ENCODE peak calls at places on chromosome 22, in seven cellular contexts. One of them, this sample, is unnamed.

GRCh38 chr22:29717789-29718188 is 2.0 kb upstream of the CABP7 start:
- DNase-seq in activated CD4-positive, alpha-beta T cell treated with anti-CD3 and anti-CD28 coated beads, Interleukin-2, amount 50 U/mL, for 1 hour: no peak
- DNase-seq in nephron progenitor cell: no peak
- DNase-seq in stimulated activated CD4-positive, alpha-beta T cell treated with anti-CD3 and anti-CD28 coated beads, Interleukin-2, amount 100 ng/mL, for 24 hours: no peak
- DNase-seq in WTC11: no peak
- DNase-seq in AML-193: no peak
- DNase-seq in stimulated activated CD8-positive, alpha-beta memory T cell treated with anti-CD3 and anti-CD28 coated beads, Interleukin-7, amount 100 ng/mL, for 1 hour: no peak
- DNase-seq in this sample: no peak

GRCh38 chr22:37213941-37214340 is 1.7 kb upstream of the SSTR3 start:
- DNase-seq in AML-193: no peak
- DNase-seq in activated CD4-positive, alpha-beta T cell treated with anti-CD3 and anti-CD28 coated beads, Interleukin-2, amount 50 U/mL, for 1 hour: no peak
- DNase-seq in stimulated activated CD4-positive, alpha-beta T cell treated with anti-CD3 and anti-CD28 coated beads, Interleukin-2, amount 100 ng/mL, for 24 hours: peak
- DNase-seq in WTC11: no peak
- DNase-seq in nephron progenitor cell: no peak
- DNase-seq in stimulated activated CD8-positive, alpha-beta memory T cell treated with anti-CD3 and anti-CD28 coated beads, Interleukin-7, amount 100 ng/mL, for 1 hour: no peak
- DNase-seq in this sample: no peak

GRCh38 chr22:24189249-24190158 is 8.2 kb downstream of the SUSD2 start:
- DNase-seq in nephron progenitor cell: peak
- DNase-seq in stimulated activated CD8-positive, alpha-beta memory T cell treated with anti-CD3 and anti-CD28 coated beads, Interleukin-7, amount 100 ng/mL, for 1 hour: no peak
- DNase-seq in activated CD4-positive, alpha-beta T cell treated with anti-CD3 and anti-CD28 coated beads, Interleukin-2, amount 50 U/mL, for 1 hour: peak
- DNase-seq in stimulated activated CD4-positive, alpha-beta T cell treated with anti-CD3 and anti-CD28 coated beads, Interleukin-2, amount 100 ng/mL, for 24 hours: peak
- DNase-seq in WTC11: peak
- DNase-seq in AML-193: peak
- DNase-seq in this sample: peak

GRCh38 chr22:17303840-17304779 is 65.2 kb upstream of the CECR2 start:
- DNase-seq in AML-193: no peak
- DNase-seq in stimulated activated CD8-positive, alpha-beta memory T cell treated with anti-CD3 and anti-CD28 coated beads, Interleukin-7, amount 100 ng/mL, for 1 hour: no peak
- DNase-seq in activated CD4-positive, alpha-beta T cell treated with anti-CD3 and anti-CD28 coated beads, Interleukin-2, amount 50 U/mL, for 1 hour: peak
- DNase-seq in stimulated activated CD4-positive, alpha-beta T cell treated with anti-CD3 and anti-CD28 coated beads, Interleukin-2, amount 100 ng/mL, for 24 hours: peak
- DNase-seq in nephron progenitor cell: no peak
- DNase-seq in WTC11: no peak
- DNase-seq in this sample: no peak

GRCh38 chr22:45042263-45042662 is 32.5 kb upstream of the PHF21B start:
- DNase-seq in stimulated activated CD4-positive, alpha-beta T cell treated with anti-CD3 and anti-CD28 coated beads, Interleukin-2, amount 100 ng/mL, for 24 hours: no peak
- DNase-seq in activated CD4-positive, alpha-beta T cell treated with anti-CD3 and anti-CD28 coated beads, Interleukin-2, amount 50 U/mL, for 1 hour: no peak
- DNase-seq in WTC11: no peak
- DNase-seq in nephron progenitor cell: no peak
- DNase-seq in stimulated activated CD8-positive, alpha-beta memory T cell treated with anti-CD3 and anti-CD28 coated beads, Interleukin-7, amount 100 ng/mL, for 1 hour: no peak
- DNase-seq in AML-193: no peak
- DNase-seq in this sample: no peak

GRCh38 chr22:36042240-36042639 is 13.6 kb upstream of the RBFOX2 start:
- DNase-seq in AML-193: no peak
- DNase-seq in WTC11: no peak
- DNase-seq in stimulated activated CD8-positive, alpha-beta memory T cell treated with anti-CD3 and anti-CD28 coated beads, Interleukin-7, amount 100 ng/mL, for 1 hour: no peak
- DNase-seq in activated CD4-positive, alpha-beta T cell treated with anti-CD3 and anti-CD28 coated beads, Interleukin-2, amount 50 U/mL, for 1 hour: no peak
- DNase-seq in stimulated activated CD4-positive, alpha-beta T cell treated with anti-CD3 and anti-CD28 coated beads, Interleukin-2, amount 100 ng/mL, for 24 hours: no peak
- DNase-seq in nephron progenitor cell: no peak
- DNase-seq in this sample: no peak

GRCh38 chr22:37896181-37896592 is 9.9 kb upstream of the MICALL1 start:
- DNase-seq in stimulated activated CD4-positive, alpha-beta T cell treated with anti-CD3 and anti-CD28 coated beads, Interleukin-2, amount 100 ng/mL, for 24 hours: no peak
- DNase-seq in AML-193: no peak
- DNase-seq in activated CD4-positive, alpha-beta T cell treated with anti-CD3 and anti-CD28 coated beads, Interleukin-2, amount 50 U/mL, for 1 hour: peak
- DNase-seq in WTC11: no peak
- DNase-seq in nephron progenitor cell: no peak
- DNase-seq in stimulated activated CD8-positive, alpha-beta memory T cell treated with anti-CD3 and anti-CD28 coated beads, Interleukin-7, amount 100 ng/mL, for 1 hour: no peak
- DNase-seq in this sample: no peak

GRCh38 chr22:45882881-45883810 is 93.8 kb downstream of the WNT7B start:
- DNase-seq in nephron progenitor cell: no peak
- DNase-seq in stimulated activated CD8-positive, alpha-beta memory T cell treated with anti-CD3 and anti-CD28 coated beads, Interleukin-7, amount 100 ng/mL, for 1 hour: no peak
- DNase-seq in WTC11: peak
- DNase-seq in AML-193: no peak
- DNase-seq in activated CD4-positive, alpha-beta T cell treated with anti-CD3 and anti-CD28 coated beads, Interleukin-2, amount 50 U/mL, for 1 hour: no peak
- DNase-seq in stimulated activated CD4-positive, alpha-beta T cell treated with anti-CD3 and anti-CD28 coated beads, Interleukin-2, amount 100 ng/mL, for 24 hours: no peak
- DNase-seq in this sample: no peak

GRCh38 chr22:29787371-29787980 is 20.3 kb downstream of the UQCR10 start:
- DNase-seq in nephron progenitor cell: no peak
- DNase-seq in AML-193: no peak
- DNase-seq in stimulated activated CD8-positive, alpha-beta memory T cell treated with anti-CD3 and anti-CD28 coated beads, Interleukin-7, amount 100 ng/mL, for 1 hour: no peak
- DNase-seq in stimulated activated CD4-positive, alpha-beta T cell treated with anti-CD3 and anti-CD28 coated beads, Interleukin-2, amount 100 ng/mL, for 24 hours: no peak
- DNase-seq in activated CD4-positive, alpha-beta T cell treated with anti-CD3 and anti-CD28 coated beads, Interleukin-2, amount 50 U/mL, for 1 hour: no peak
- DNase-seq in WTC11: no peak
- DNase-seq in this sample: no peak

GRCh38 chr22:32050678-32051515 is 7.8 kb downstream of the SLC5A1 start:
- DNase-seq in AML-193: peak
- DNase-seq in WTC11: no peak
- DNase-seq in activated CD4-positive, alpha-beta T cell treated with anti-CD3 and anti-CD28 coated beads, Interleukin-2, amount 50 U/mL, for 1 hour: peak
- DNase-seq in nephron progenitor cell: peak
- DNase-seq in stimulated activated CD8-positive, alpha-beta memory T cell treated with anti-CD3 and anti-CD28 coated beads, Interleukin-7, amount 100 ng/mL, for 1 hour: peak
- DNase-seq in stimulated activated CD4-positive, alpha-beta T cell treated with anti-CD3 and anti-CD28 coated beads, Interleukin-2, amount 100 ng/mL, for 24 hours: peak
- DNase-seq in this sample: peak

GRCh38 chr22:24875862-24876506 is 70.0 kb downstream of the SGSM1 start:
- DNase-seq in stimulated activated CD8-positive, alpha-beta memory T cell treated with anti-CD3 and anti-CD28 coated beads, Interleukin-7, amount 100 ng/mL, for 1 hour: no peak
- DNase-seq in activated CD4-positive, alpha-beta T cell treated with anti-CD3 and anti-CD28 coated beads, Interleukin-2, amount 50 U/mL, for 1 hour: peak
- DNase-seq in AML-193: no peak
- DNase-seq in WTC11: peak
- DNase-seq in stimulated activated CD4-positive, alpha-beta T cell treated with anti-CD3 and anti-CD28 coated beads, Interleukin-2, amount 100 ng/mL, for 24 hours: peak
- DNase-seq in nephron progenitor cell: peak
- DNase-seq in this sample: peak

GRCh38 chr22:36368359-36368983 is 19.3 kb downstream of the MYH9 start:
- DNase-seq in nephron progenitor cell: peak
- DNase-seq in WTC11: peak
- DNase-seq in AML-193: no peak
- DNase-seq in stimulated activated CD4-positive, alpha-beta T cell treated with anti-CD3 and anti-CD28 coated beads, Interleukin-2, amount 100 ng/mL, for 24 hours: peak
- DNase-seq in activated CD4-positive, alpha-beta T cell treated with anti-CD3 and anti-CD28 coated beads, Interleukin-2, amount 50 U/mL, for 1 hour: no peak
- DNase-seq in stimulated activated CD8-positive, alpha-beta memory T cell treated with anti-CD3 and anti-CD28 coated beads, Interleukin-7, amount 100 ng/mL, for 1 hour: no peak
- DNase-seq in this sample: peak

GRCh38 chr22:26321469-26321913 is 107.6 kb upstream of the ASPHD2 start:
- DNase-seq in WTC11: no peak
- DNase-seq in stimulated activated CD8-positive, alpha-beta memory T cell treated with anti-CD3 and anti-CD28 coated beads, Interleukin-7, amount 100 ng/mL, for 1 hour: no peak
- DNase-seq in AML-193: no peak
- DNase-seq in activated CD4-positive, alpha-beta T cell treated with anti-CD3 and anti-CD28 coated beads, Interleukin-2, amount 50 U/mL, for 1 hour: no peak
- DNase-seq in stimulated activated CD4-positive, alpha-beta T cell treated with anti-CD3 and anti-CD28 coated beads, Interleukin-2, amount 100 ng/mL, for 24 hours: no peak
- DNase-seq in nephron progenitor cell: no peak
- DNase-seq in this sample: no peak

GRCh38 chr22:25900880-25901279 is 158.9 kb downstream of the MYO18B start:
- DNase-seq in nephron progenitor cell: no peak
- DNase-seq in stimulated activated CD8-positive, alpha-beta memory T cell treated with anti-CD3 and anti-CD28 coated beads, Interleukin-7, amount 100 ng/mL, for 1 hour: no peak
- DNase-seq in activated CD4-positive, alpha-beta T cell treated with anti-CD3 and anti-CD28 coated beads, Interleukin-2, amount 50 U/mL, for 1 hour: no peak
- DNase-seq in stimulated activated CD4-positive, alpha-beta T cell treated with anti-CD3 and anti-CD28 coated beads, Interleukin-2, amount 100 ng/mL, for 24 hours: no peak
- DNase-seq in WTC11: no peak
- DNase-seq in AML-193: no peak
- DNase-seq in this sample: no peak

GRCh38 chr22:30277547-30278344 is 11.1 kb upstream of the OSM start:
- DNase-seq in AML-193: no peak
- DNase-seq in activated CD4-positive, alpha-beta T cell treated with anti-CD3 and anti-CD28 coated beads, Interleukin-2, amount 50 U/mL, for 1 hour: no peak
- DNase-seq in stimulated activated CD8-positive, alpha-beta memory T cell treated with anti-CD3 and anti-CD28 coated beads, Interleukin-7, amount 100 ng/mL, for 1 hour: no peak
- DNase-seq in stimulated activated CD4-positive, alpha-beta T cell treated with anti-CD3 and anti-CD28 coated beads, Interleukin-2, amount 100 ng/mL, for 24 hours: no peak
- DNase-seq in WTC11: no peak
- DNase-seq in nephron progenitor cell: no peak
- DNase-seq in this sample: peak

GRCh38 chr22:20964090-20964798 is 2.8 kb upstream of the AIFM3 start:
- DNase-seq in stimulated activated CD8-positive, alpha-beta memory T cell treated with anti-CD3 and anti-CD28 coated beads, Interleukin-7, amount 100 ng/mL, for 1 hour: no peak
- DNase-seq in AML-193: no peak
- DNase-seq in stimulated activated CD4-positive, alpha-beta T cell treated with anti-CD3 and anti-CD28 coated beads, Interleukin-2, amount 100 ng/mL, for 24 hours: no peak
- DNase-seq in nephron progenitor cell: no peak
- DNase-seq in activated CD4-positive, alpha-beta T cell treated with anti-CD3 and anti-CD28 coated beads, Interleukin-2, amount 50 U/mL, for 1 hour: no peak
- DNase-seq in WTC11: no peak
- DNase-seq in this sample: no peak

GRCh38 chr22:41799486-41800347 is 762 bp upstream of the CCDC134 start:
- DNase-seq in stimulated activated CD4-positive, alpha-beta T cell treated with anti-CD3 and anti-CD28 coated beads, Interleukin-2, amount 100 ng/mL, for 24 hours: peak
- DNase-seq in stimulated activated CD8-positive, alpha-beta memory T cell treated with anti-CD3 and anti-CD28 coated beads, Interleukin-7, amount 100 ng/mL, for 1 hour: no peak
- DNase-seq in WTC11: peak
- DNase-seq in nephron progenitor cell: peak
- DNase-seq in activated CD4-positive, alpha-beta T cell treated with anti-CD3 and anti-CD28 coated beads, Interleukin-2, amount 50 U/mL, for 1 hour: no peak
- DNase-seq in AML-193: no peak
- DNase-seq in this sample: no peak

GRCh38 chr22:33687464-33687863 is 232.8 kb downstream of the LARGE1 start:
- DNase-seq in nephron progenitor cell: no peak
- DNase-seq in stimulated activated CD8-positive, alpha-beta memory T cell treated with anti-CD3 and anti-CD28 coated beads, Interleukin-7, amount 100 ng/mL, for 1 hour: no peak
- DNase-seq in activated CD4-positive, alpha-beta T cell treated with anti-CD3 and anti-CD28 coated beads, Interleukin-2, amount 50 U/mL, for 1 hour: no peak
- DNase-seq in stimulated activated CD4-positive, alpha-beta T cell treated with anti-CD3 and anti-CD28 coated beads, Interleukin-2, amount 100 ng/mL, for 24 hours: no peak
- DNase-seq in WTC11: no peak
- DNase-seq in AML-193: no peak
- DNase-seq in this sample: no peak

GRCh38 chr22:30720263-30720837 is 25.7 kb downstream of the OSBP2 start:
- DNase-seq in activated CD4-positive, alpha-beta T cell treated with anti-CD3 and anti-CD28 coated beads, Interleukin-2, amount 50 U/mL, for 1 hour: no peak
- DNase-seq in stimulated activated CD8-positive, alpha-beta memory T cell treated with anti-CD3 and anti-CD28 coated beads, Interleukin-7, amount 100 ng/mL, for 1 hour: no peak
- DNase-seq in nephron progenitor cell: no peak
- DNase-seq in stimulated activated CD4-positive, alpha-beta T cell treated with anti-CD3 and anti-CD28 coated beads, Interleukin-2, amount 100 ng/mL, for 24 hours: no peak
- DNase-seq in WTC11: no peak
- DNase-seq in AML-193: no peak
- DNase-seq in this sample: no peak

GRCh38 chr22:32744560-32744959 is 56.9 kb upstream of the TIMP3 start:
- DNase-seq in WTC11: no peak
- DNase-seq in AML-193: no peak
- DNase-seq in activated CD4-positive, alpha-beta T cell treated with anti-CD3 and anti-CD28 coated beads, Interleukin-2, amount 50 U/mL, for 1 hour: no peak
- DNase-seq in stimulated activated CD4-positive, alpha-beta T cell treated with anti-CD3 and anti-CD28 coated beads, Interleukin-2, amount 100 ng/mL, for 24 hours: no peak
- DNase-seq in stimulated activated CD8-positive, alpha-beta memory T cell treated with anti-CD3 and anti-CD28 coated beads, Interleukin-7, amount 100 ng/mL, for 1 hour: no peak
- DNase-seq in nephron progenitor cell: no peak
- DNase-seq in this sample: no peak

GRCh38 chr22:35604671-35605457 is 12.3 kb downstream of the MB start:
- DNase-seq in activated CD4-positive, alpha-beta T cell treated with anti-CD3 and anti-CD28 coated beads, Interleukin-2, amount 50 U/mL, for 1 hour: no peak
- DNase-seq in nephron progenitor cell: no peak
- DNase-seq in WTC11: no peak
- DNase-seq in stimulated activated CD8-positive, alpha-beta memory T cell treated with anti-CD3 and anti-CD28 coated beads, Interleukin-7, amount 100 ng/mL, for 1 hour: no peak
- DNase-seq in stimulated activated CD4-positive, alpha-beta T cell treated with anti-CD3 and anti-CD28 coated beads, Interleukin-2, amount 100 ng/mL, for 24 hours: peak
- DNase-seq in AML-193: no peak
- DNase-seq in this sample: no peak

GRCh38 chr22:45008853-45009751 is 703 bp downstream of the PHF21B start:
- DNase-seq in nephron progenitor cell: peak
- DNase-seq in stimulated activated CD4-positive, alpha-beta T cell treated with anti-CD3 and anti-CD28 coated beads, Interleukin-2, amount 100 ng/mL, for 24 hours: peak
- DNase-seq in WTC11: peak
- DNase-seq in stimulated activated CD8-positive, alpha-beta memory T cell treated with anti-CD3 and anti-CD28 coated beads, Interleukin-7, amount 100 ng/mL, for 1 hour: no peak
- DNase-seq in activated CD4-positive, alpha-beta T cell treated with anti-CD3 and anti-CD28 coated beads, Interleukin-2, amount 50 U/mL, for 1 hour: no peak
- DNase-seq in AML-193: no peak
- DNase-seq in this sample: peak

GRCh38 chr22:32502346-32502745 is 27.7 kb downstream of the FBXO7 start:
- DNase-seq in stimulated activated CD8-positive, alpha-beta memory T cell treated with anti-CD3 and anti-CD28 coated beads, Interleukin-7, amount 100 ng/mL, for 1 hour: no peak
- DNase-seq in WTC11: no peak
- DNase-seq in activated CD4-positive, alpha-beta T cell treated with anti-CD3 and anti-CD28 coated beads, Interleukin-2, amount 50 U/mL, for 1 hour: no peak
- DNase-seq in AML-193: no peak
- DNase-seq in nephron progenitor cell: no peak
- DNase-seq in stimulated activated CD4-positive, alpha-beta T cell treated with anti-CD3 and anti-CD28 coated beads, Interleukin-2, amount 100 ng/mL, for 24 hours: no peak
- DNase-seq in this sample: peak

GRCh38 chr22:46418827-46419226 is 83.3 kb downstream of the TRMU start:
- DNase-seq in nephron progenitor cell: no peak
- DNase-seq in stimulated activated CD8-positive, alpha-beta memory T cell treated with anti-CD3 and anti-CD28 coated beads, Interleukin-7, amount 100 ng/mL, for 1 hour: no peak
- DNase-seq in stimulated activated CD4-positive, alpha-beta T cell treated with anti-CD3 and anti-CD28 coated beads, Interleukin-2, amount 100 ng/mL, for 24 hours: no peak
- DNase-seq in WTC11: no peak
- DNase-seq in AML-193: no peak
- DNase-seq in activated CD4-positive, alpha-beta T cell treated with anti-CD3 and anti-CD28 coated beads, Interleukin-2, amount 50 U/mL, for 1 hour: no peak
- DNase-seq in this sample: peak

This sample was measured in A673.